ENCODE peak calls at places on chromosomes 7 and 10, in four cellular contexts. L, S, R and J are unnamed samples.

GRCh38 chr10:95651346-95652115 is 5.0 kb downstream of the ALDH18A1 start:
- DNase-seq in L (no peak), S (no peak), R (no peak), J (no peak)

GRCh38 chr10:17257466-17258321 is 29.7 kb downstream of the VIM start:
- DNase-seq in L (no peak), S (peak), R (peak), J (no peak)

GRCh38 chr7:64870656-64871055 is 32.4 kb upstream of the ZNF273 start:
- DNase-seq in L (no peak), S (no peak), R (no peak), J (no peak)

GRCh38 chr7:149071641-149072437 is 18.7 kb downstream of the ZNF786 start:
- DNase-seq in L (peak), S (no peak), R (no peak), J (no peak)

GRCh38 chr7:68291710-68292109 is 1295.1 kb downstream of the TYW1 start:
- DNase-seq in L (no peak), S (no peak), R (no peak), J (no peak)

GRCh38 chr7:14748461-14748860 is 154.1 kb downstream of the DGKB start:
- DNase-seq in L (no peak), S (no peak), R (no peak), J (no peak)

GRCh38 chr7:86911703-86912102 is 147.8 kb downstream of the ELAPOR2 start:
- DNase-seq in L (no peak), S (no peak), R (no peak), J (no peak)

GRCh38 chr7:18257711-18258110 is 230.1 kb upstream of the PRPS1L1 start:
- DNase-seq in L (no peak), S (no peak), R (no peak), J (no peak)

GRCh38 chr7:67823345-67823744 is 826.7 kb downstream of the TYW1 start:
- DNase-seq in L (no peak), S (no peak), R (no peak), J (no peak)

GRCh38 chr7:116689787-116690186 is 17.8 kb downstream of the MET start:
- DNase-seq in L (no peak), S (no peak), R (no peak), J (no peak)

GRCh38 chr7:26201261-26202018 is at the start of gene CBX3:
- DNase-seq in L (peak), S (peak), R (peak), J (peak)

GRCh38 chr7:122518488-122518887 is 180.4 kb downstream of the RNF133 start:
- DNase-seq in L (no peak), S (no peak), R (no peak), J (no peak)

GRCh38 chr10:96747734-96748550 is 27.6 kb upstream of the PIK3AP1 start:
- DNase-seq in L (no peak), S (no peak), R (no peak), J (no peak)

GRCh38 chr10:1142596-1142995 is 86.4 kb downstream of the WDR37 start:
- DNase-seq in L (no peak), S (no peak), R (no peak), J (no peak)

GRCh38 chr7:142120474-142121000 is 9.0 kb downstream of the MGAM2 start:
- DNase-seq in L (no peak), S (no peak), R (no peak), J (no peak)

GRCh38 chr7:121313220-121313792 is 15.5 kb upstream of the WNT16 start:
- DNase-seq in L (no peak), S (no peak), R (no peak), J (no peak)

GRCh38 chr7:5586963-5587348 is 163.3 kb upstream of the TNRC18 start:
- DNase-seq in L (no peak), S (no peak), R (no peak), J (no peak)

GRCh38 chr10:1724921-1725320 is 12.4 kb downstream of the ADARB2 start:
- DNase-seq in L (no peak), S (no peak), R (no peak), J (no peak)

GRCh38 chr7:18895456-18895855 is 222.0 kb downstream of the TWIST1 start:
- DNase-seq in L (no peak), S (no peak), R (no peak), J (no peak)

GRCh38 chr10:37436361-37436760 is 311.0 kb downstream of the ANKRD30A start:
- DNase-seq in L (no peak), S (no peak), R (no peak), J (no peak)

GRCh38 chr7:47500103-47500563 is 81.8 kb downstream of the TNS3 start:
- DNase-seq in L (no peak), S (no peak), R (no peak), J (no peak)

GRCh38 chr7:125636320-125636962 is 706.8 kb upstream of the POT1 start:
- DNase-seq in L (no peak), S (no peak), R (no peak), J (no peak)

GRCh38 chr10:73814896-73815718 is 3.7 kb upstream of the NDST2 start:
- DNase-seq in L (no peak), S (no peak), R (no peak), J (no peak)

GRCh38 chr10:93280121-93280698 is 201.9 kb downstream of the MYOF start:
- DNase-seq in L (no peak), S (no peak), R (no peak), J (no peak)

GRCh38 chr7:15765753-15766152 is 79.3 kb upstream of the MEOX2 start:
- DNase-seq in L (no peak), S (no peak), R (no peak), J (no peak)

GRCh38 chr7:23713285-23714235 is 3.5 kb downstream of the STK31 start:
- DNase-seq in L (no peak), S (no peak), R (no peak), J (no peak)

GRCh38 chr10:98339790-98340189 is 71.8 kb upstream of the LOXL4 start:
- DNase-seq in L (no peak), S (no peak), R (no peak), J (no peak)

GRCh38 chr7:36284470-36284869 is 105.2 kb upstream of the ANLN start:
- DNase-seq in L (no peak), S (no peak), R (no peak), J (no peak)
- H3K27ac ChIP-seq in L (peak), S (no peak), R (peak), J (no peak)

GRCh38 chr10:124747745-124748144 is 3.6 kb upstream of the FAM53B start:
- DNase-seq in L (no peak), S (no peak), R (no peak), J (no peak)

GRCh38 chr10:124745678-124746077 is 1.5 kb upstream of the FAM53B start:
- DNase-seq in L (no peak), S (peak), R (no peak), J (no peak)

GRCh38 chr10:124745257-124745656 is 1.1 kb upstream of the FAM53B start:
- DNase-seq in L (no peak), S (no peak), R (no peak), J (no peak)

GRCh38 chr10:124748206-124748605 is 4.0 kb upstream of the FAM53B start:
- DNase-seq in L (no peak), S (no peak), R (no peak), J (no peak)

GRCh38 chr10:124746992-124747391 is 2.8 kb upstream of the FAM53B start:
- DNase-seq in L (no peak), S (no peak), R (no peak), J (no peak)
- H3K27ac ChIP-seq in L (no peak), S (no peak), R (no peak), J (no peak)

DNA sequence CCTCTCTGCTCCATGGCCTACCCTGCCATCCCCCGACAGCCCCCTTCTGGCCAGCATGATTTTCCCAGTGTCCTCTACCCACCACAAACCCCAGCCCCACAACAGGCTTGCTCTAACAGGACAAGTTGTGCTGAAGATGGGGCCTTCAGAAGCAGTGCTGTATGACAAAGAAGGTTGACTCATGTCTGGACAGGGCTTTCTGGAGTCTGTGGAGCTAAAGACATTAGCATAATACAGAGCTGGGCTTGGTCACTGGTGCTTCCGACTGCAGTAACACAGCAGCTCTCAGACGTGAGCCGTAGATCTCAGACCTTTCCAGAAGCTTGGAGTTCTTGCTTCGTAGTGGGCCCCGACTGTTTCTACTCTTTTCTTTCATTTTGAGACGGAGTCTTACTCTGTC is 100.5 kb downstream of the GTF2IRD1 start:
- DNase-seq in L (no peak), S (no peak), R (no peak), J (no peak)
- H3K27ac ChIP-seq in L (peak), S (no peak), R (no peak), J (no peak)

GRCh38 chr10:119293368-119293767 is 86.0 kb downstream of the GRK5 start:
- DNase-seq in L (no peak), S (no peak), R (no peak), J (no peak)

GRCh38 chr10:119290301-119291036 is 83.1 kb downstream of the GRK5 start:
- DNase-seq in L (no peak), S (no peak), R (no peak), J (no peak)

GRCh38 chr10:119289227-119289925 is 82.0 kb downstream of the GRK5 start:
- DNase-seq in L (no peak), S (no peak), R (peak), J (no peak)

GRCh38 chr10:119292968-119293367 is 85.6 kb downstream of the GRK5 start:
- DNase-seq in L (no peak), S (no peak), R (no peak), J (no peak)

DNA sequence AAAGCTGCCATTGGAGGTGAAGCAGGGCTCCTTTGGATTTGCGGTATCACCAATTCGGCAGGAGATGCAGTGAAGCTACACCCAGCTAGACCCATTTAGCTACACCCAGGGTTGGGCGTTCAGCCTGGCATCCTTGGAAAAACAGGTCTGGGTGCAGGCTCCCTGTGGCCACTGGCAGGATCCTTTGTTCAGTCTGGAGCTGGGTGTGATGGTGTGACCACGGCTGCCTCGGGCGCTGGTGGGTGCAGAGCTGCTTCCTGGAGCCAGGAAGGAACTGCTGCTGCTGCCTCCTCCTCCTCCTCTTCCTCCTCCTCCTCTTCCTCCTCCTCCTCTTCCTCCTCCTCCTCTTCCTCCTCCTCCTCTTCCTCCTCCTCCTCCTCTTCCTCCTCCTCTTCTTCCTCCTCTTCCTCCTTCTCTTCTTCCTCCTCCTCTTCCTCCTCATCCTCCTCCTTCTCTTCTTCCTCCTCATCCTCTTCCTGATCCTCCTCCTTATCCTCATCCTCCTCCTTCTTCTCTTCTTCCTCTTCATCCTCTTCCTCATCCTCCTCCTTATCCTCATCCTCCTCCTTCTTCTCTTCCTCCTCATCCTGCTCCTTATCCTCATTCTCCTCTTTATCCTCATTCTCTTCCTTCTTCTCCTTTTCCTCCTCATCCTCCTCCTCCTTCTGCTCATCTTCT is 84.0 kb downstream of the GRK5 start:
- DNase-seq in L (no peak), S (no peak), R (no peak), J (no peak)
- H3K27ac ChIP-seq in L (no peak), S (no peak), R (no peak), J (peak)

DNA sequence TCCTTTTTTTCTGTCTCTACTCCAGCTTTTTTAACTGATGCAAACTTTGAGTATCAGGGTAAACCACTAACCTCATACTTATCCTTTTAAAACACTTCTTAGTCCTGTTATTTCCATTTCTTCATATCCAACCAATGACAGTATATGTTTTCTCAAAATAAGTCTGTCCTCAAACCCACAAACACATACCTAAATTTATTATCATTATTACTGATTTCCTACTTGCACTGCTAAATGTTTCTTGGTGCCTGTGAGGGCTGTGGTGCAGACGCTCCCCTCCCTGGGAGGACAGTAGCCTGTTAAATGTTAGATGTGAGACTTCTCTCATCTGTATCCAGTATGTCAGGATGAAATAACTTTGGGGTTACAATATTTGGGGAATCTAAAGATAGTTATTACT is 257.9 kb downstream of the KLF6 start:
- DNase-seq in L (no peak), S (no peak), R (no peak), J (no peak)
- H3K27ac ChIP-seq in L (peak), S (peak), R (no peak), J (peak)

GRCh38 chr7:75892634-75893272 is 13.9 kb downstream of the RHBDD2 start:
- DNase-seq in L (peak), S (no peak), R (no peak), J (no peak)
- H3K27ac ChIP-seq in L (no peak), S (no peak), R (no peak), J (no peak)

GRCh38 chr10:52450743-52451142 is 136.7 kb downstream of the DKK1 start:
- DNase-seq in L (no peak), S (no peak), R (no peak), J (no peak)
- H3K27ac ChIP-seq in L (no peak), S (no peak), R (no peak), J (no peak)